ENCODE peak calls at places on chromosomes 1 and 21, in nine cellular contexts. T is dorsolateral prefrontal cortex; S is astrocyte of the cerebellum; I is cardiac fibroblast; O is OCI-LY7; P is neural crest cell; F is CD4-positive, alpha-beta T cell; K is progenitor cell of endocrine pancreas; W is mesothelial cell of epicardium. U is an unnamed sample.

GRCh38 chr21:33026878-33027400 is 1.2 kb downstream of the OLIG2 start:
- DNase-seq in I (peak; percentile 14), S (no peak), P (no peak), F (no peak), O (no peak), K (no peak), W (no peak), T (no peak), U (no peak)

GRCh38 chr1:186442651-186443114 is 18.2 kb downstream of the PDC start:
- DNase-seq in T (no peak), S (peak; percentile 4), I (peak; percentile 67), O (no peak), P (no peak), W (no peak), F (no peak), K (no peak), U (no peak)

GRCh38 chr1:247110627-247111258 is 6.6 kb upstream of the ZNF669 start:
- DNase-seq in S (no peak), P (no peak), I (no peak), K (no peak), W (no peak), O (no peak), F (no peak), T (no peak), U (no peak)

GRCh38 chr1:180239145-180240096 is 9.4 kb downstream of the LHX4 start:
- DNase-seq in I (no peak), T (no peak), O (no peak), W (no peak), K (no peak), F (no peak), S (no peak), P (no peak), U (no peak)

GRCh38 chr1:26771643-26772321 is 16.0 kb upstream of the PIGV start:
- DNase-seq in O (no peak), S (peak; percentile 83), I (peak; percentile 96), W (no peak), T (no peak), P (no peak), K (no peak), F (no peak), U (peak; percentile 40)

GRCh38 chr21:35556536-35556935 is 503.8 kb downstream of the SETD4 start:
- DNase-seq in S (no peak), P (no peak), W (no peak), K (no peak), T (no peak), I (no peak), F (no peak), O (no peak), U (no peak)

GRCh38 chr1:71364236-71364635 is 283.4 kb upstream of the ZRANB2 start:
- DNase-seq in F (no peak), O (no peak), T (no peak), I (peak; percentile 58), P (no peak), K (no peak), W (no peak), S (no peak), U (no peak)

GRCh38 chr1:108817016-108817415 is 39.9 kb downstream of the AKNAD1 start:
- DNase-seq in T (no peak), W (no peak), S (peak; percentile 88), P (peak; percentile 22), I (peak; percentile 67), O (no peak), F (no peak), K (no peak), U (no peak)

GRCh38 chr1:17549384-17549783 is 9.9 kb downstream of the ARHGEF10L start:
- DNase-seq in K (no peak), P (no peak), S (no peak), W (no peak), I (no peak), F (no peak), T (no peak), O (no peak), U (no peak)

GRCh38 chr1:89955311-89955710 is 39.6 kb upstream of the ZNF326 start:
- DNase-seq in F (no peak), W (no peak), K (no peak), P (no peak), O (no peak), T (no peak), S (no peak), I (no peak), U (no peak)

GRCh38 chr1:226728448-226728847 is 10.6 kb downstream of the ITPKB start:
- DNase-seq in S (no peak), W (no peak), O (no peak), I (no peak), T (no peak), F (no peak), P (no peak), K (no peak), U (no peak)

DNA sequence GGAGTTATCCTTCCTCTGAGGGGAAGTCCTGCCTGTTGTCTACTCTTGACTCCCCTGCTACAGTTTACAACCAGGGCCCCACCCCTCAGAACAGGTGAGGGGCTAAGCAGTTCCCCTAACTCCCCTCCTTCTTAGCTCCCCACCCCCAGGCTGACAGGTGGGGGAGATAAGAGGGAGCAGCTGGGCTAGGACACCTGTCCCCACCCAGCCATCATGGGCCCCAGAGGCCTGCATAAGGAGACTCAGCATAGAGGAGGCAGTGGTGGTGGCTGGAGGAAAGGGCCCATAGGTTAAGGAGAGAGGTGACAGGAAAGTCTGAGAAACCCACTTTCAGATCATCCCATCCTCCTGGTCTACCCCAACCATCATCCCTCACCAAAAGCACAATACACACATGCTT is 6.8 kb downstream of the MEF2D start:
- DNase-seq in O (peak; percentile 80), P (no peak), S (no peak), F (no peak), K (no peak), T (no peak), I (no peak), W (no peak), U (no peak)
- TF ChIP-seq CTCF in O (no peak), P (no peak), S (no peak), F (no peak), K (no peak), T (no peak), I (no peak), W (no peak), U (no peak)

GRCh38 chr1:93813076-93813475 is 65.9 kb downstream of the DNTTIP2 start:
- DNase-seq in W (no peak), I (no peak), K (no peak), P (no peak), S (no peak), O (no peak), F (no peak), T (no peak), U (no peak)
- TF ChIP-seq CTCF in W (no peak), I (peak; percentile 3), K (peak; percentile 15), P (no peak), S (peak; percentile 5), O (peak; percentile 25), F (no peak), T (no peak), U (no peak)

GRCh38 chr1:156460525-156460924 is 40.0 kb downstream of the MEF2D start:
- DNase-seq in W (no peak), F (no peak), T (no peak), O (no peak), I (no peak), S (no peak), P (no peak), K (no peak), U (no peak)

GRCh38 chr1:156456625-156457465 is 43.7 kb downstream of the MEF2D start:
- DNase-seq in I (peak; percentile 99), P (peak; percentile 93), K (peak; percentile 86), W (peak; percentile 85), S (peak; percentile 95), F (peak; percentile 96), T (peak; percentile 95), O (peak; percentile 97), U (peak; percentile 100)

GRCh38 chr1:156455362-156455761 is 45.2 kb downstream of the MEF2D start:
- DNase-seq in F (no peak), T (no peak), I (no peak), W (no peak), O (no peak), P (no peak), K (no peak), S (no peak), U (peak; percentile 34)

GRCh38 chr1:156461141-156461540 is 39.4 kb downstream of the MEF2D start:
- DNase-seq in O (no peak), T (no peak), K (no peak), I (no peak), S (no peak), F (no peak), W (no peak), P (no peak), U (peak; percentile 27)

GRCh38 chr1:156458181-156458503 is 42.4 kb downstream of the MEF2D start:
- DNase-seq in O (no peak), T (no peak), W (no peak), F (no peak), P (no peak), I (no peak), S (no peak), K (no peak), U (peak; percentile 71)
- TF ChIP-seq CTCF in O (no peak), T (no peak), W (no peak), F (no peak), P (no peak), I (no peak), S (no peak), K (no peak), U (no peak)

GRCh38 chr1:39141925-39142324 is 62.6 kb upstream of the MACF1 start:
- DNase-seq in O (no peak), I (peak; percentile 82), F (no peak), K (no peak), T (no peak), W (no peak), P (no peak), S (no peak), U (no peak)

GRCh38 chr1:39144943-39145650 is 59.4 kb upstream of the MACF1 start:
- DNase-seq in O (no peak), K (no peak), T (no peak), F (no peak), S (no peak), P (no peak), I (no peak), W (no peak), U (no peak)

GRCh38 chr1:39139723-39140360 is 64.7 kb upstream of the MACF1 start:
- DNase-seq in K (no peak), W (no peak), I (peak; percentile 52), P (no peak), S (no peak), T (no peak), F (no peak), O (no peak), U (no peak)

GRCh38 chr1:39145651-39145970 is 58.9 kb upstream of the MACF1 start:
- DNase-seq in S (no peak), T (no peak), O (no peak), F (no peak), I (no peak), P (no peak), W (no peak), K (no peak), U (no peak)

DNA sequence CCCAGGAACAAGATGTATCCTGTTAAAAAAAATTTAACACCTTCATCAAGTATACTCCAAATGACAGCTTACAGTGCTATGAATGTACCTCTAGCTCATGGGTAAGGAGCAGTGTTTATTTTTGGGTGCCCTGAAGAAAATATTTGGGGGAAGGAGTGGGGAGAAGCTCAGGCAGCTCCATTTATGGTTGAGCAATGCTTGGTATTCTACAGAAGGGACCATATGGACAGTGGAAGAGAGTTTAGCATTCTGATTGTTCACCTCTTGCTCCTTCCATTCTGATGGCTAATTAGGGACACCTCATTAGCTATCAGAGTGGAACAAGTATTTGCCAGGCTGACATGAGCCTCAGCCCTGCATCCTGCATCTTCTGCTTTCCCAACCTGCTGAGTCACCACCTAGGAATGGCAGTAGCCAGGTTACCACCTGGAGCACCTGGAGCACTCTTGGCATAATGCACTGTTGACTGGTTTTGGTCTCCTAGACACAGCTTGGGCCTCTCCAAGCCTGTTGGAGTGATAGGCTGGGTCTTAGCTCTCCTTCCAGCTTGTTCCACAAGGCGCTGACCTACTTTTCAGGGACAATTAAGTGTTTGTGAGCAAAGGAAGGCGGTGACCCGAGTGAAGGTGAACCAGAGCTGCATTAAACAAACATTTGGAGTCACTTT is 62.0 kb upstream of the MACF1 start:
- DNase-seq in I (no peak), W (no peak), K (no peak), S (no peak), O (no peak), F (no peak), P (no peak), T (no peak), U (no peak)
- TF ChIP-seq CTCF in I (no peak), W (no peak), K (no peak), S (no peak), O (no peak), F (no peak), P (no peak), T (no peak), U (no peak)

U was measured in tibial artery.